ENCODE peak calls at places on chromosomes 16 and 17, in eight cellular contexts. N, F, G, K, U, A, Y and T are unnamed samples.

GRCh38 chr17:82356845-82357355 is 2.1 kb upstream of the TEX19 start:
- DNase-seq in N (no peak), F (no peak), G (no peak), K (no peak), U (no peak), A (no peak), Y (no peak), T (no peak)

GRCh38 chr17:14604920-14605599 is 304.2 kb downstream of the HS3ST3B1 start:
- DNase-seq in N (no peak), F (no peak), G (no peak), K (no peak), U (no peak), A (no peak), Y (no peak), T (no peak)

GRCh38 chr16:11386791-11387546 is 41.7 kb downstream of the RMI2 start:
- DNase-seq in N (no peak), F (peak; percentile 35), G (no peak), K (no peak), U (no peak), A (no peak), Y (no peak), T (no peak)

GRCh38 chr16:17508303-17508702 is 37.5 kb upstream of the XYLT1 start:
- DNase-seq in N (no peak), F (no peak), G (no peak), K (no peak), U (no peak), A (no peak), Y (no peak), T (no peak)

GRCh38 chr16:7303677-7304200 is 28.9 kb upstream of the RBFOX1 start:
- DNase-seq in N (no peak), F (no peak), G (no peak), K (no peak), U (no peak), A (no peak), Y (no peak), T (no peak)

GRCh38 chr17:283911-284675 is 68.5 kb downstream of the RPH3AL start:
- DNase-seq in N (no peak), F (no peak), G (no peak), K (no peak), U (peak; percentile 30), A (peak; percentile 12), Y (no peak), T (no peak)

GRCh38 chr17:6343191-6343590 is 91.7 kb downstream of the AIPL1 start:
- DNase-seq in N (no peak), F (no peak), G (no peak), K (no peak), U (no peak), A (no peak), Y (no peak), T (no peak)

GRCh38 chr17:37062036-37062435 is 113.3 kb downstream of the AATF start:
- DNase-seq in N (no peak), F (no peak), G (no peak), K (no peak), U (no peak), A (no peak), Y (no peak), T (peak; percentile 61)

GRCh38 chr17:82020874-82021727 is 1.6 kb downstream of the CENPX start:
- DNase-seq in N (peak; percentile 62), F (peak; percentile 80), G (peak; percentile 58), K (no peak), U (peak; percentile 81), A (peak; percentile 58), Y (no peak), T (no peak)

GRCh38 chr16:4500283-4500682 is 24.1 kb downstream of the HMOX2 start:
- DNase-seq in N (no peak), F (peak; percentile 89), G (no peak), K (no peak), U (no peak), A (no peak), Y (no peak), T (no peak)

GRCh38 chr17:72826602-72827001 is 265.9 kb downstream of the SLC39A11 start:
- DNase-seq in N (no peak), F (no peak), G (no peak), K (no peak), U (no peak), A (no peak), Y (no peak), T (no peak)
- TF ChIP-seq CTCF in N (no peak), F (no peak), G (no peak), K (no peak), U (no peak), A (no peak), Y (no peak), T (no peak)

GRCh38 chr17:9875441-9875840 is 29.6 kb downstream of the RCVRN start:
- DNase-seq in N (no peak), F (peak; percentile 0), G (no peak), K (no peak), U (no peak), A (no peak), Y (no peak), T (no peak)

GRCh38 chr17:9878791-9879525 is 26.1 kb downstream of the RCVRN start:
- DNase-seq in N (no peak), F (no peak), G (no peak), K (no peak), U (no peak), A (no peak), Y (no peak), T (no peak)

GRCh38 chr17:9878361-9878760 is 26.7 kb downstream of the RCVRN start:
- DNase-seq in N (no peak), F (no peak), G (no peak), K (no peak), U (no peak), A (no peak), Y (no peak), T (no peak)

GRCh38 chr17:9872852-9873251 is 32.2 kb downstream of the RCVRN start:
- DNase-seq in N (no peak), F (no peak), G (no peak), K (no peak), U (no peak), A (no peak), Y (no peak), T (no peak)

GRCh38 chr17:9874722-9875121 is 30.3 kb downstream of the RCVRN start:
- DNase-seq in N (no peak), F (no peak), G (no peak), K (no peak), U (no peak), A (no peak), Y (no peak), T (no peak)
- TF ChIP-seq CTCF in N (no peak), F (no peak), G (no peak), K (no peak), U (no peak), A (no peak), Y (no peak), T (no peak)

GRCh38 chr16:50861926-50862325 is 120.0 kb downstream of the CYLD start:
- DNase-seq in N (no peak), F (peak; percentile 64), G (no peak), K (no peak), U (no peak), A (no peak), Y (no peak), T (no peak)

GRCh38 chr16:50864386-50864785 is 122.5 kb downstream of the CYLD start:
- DNase-seq in N (no peak), F (no peak), G (no peak), K (no peak), U (no peak), A (no peak), Y (no peak), T (no peak)

GRCh38 chr16:50861451-50861850 is 119.6 kb downstream of the CYLD start:
- DNase-seq in N (no peak), F (no peak), G (no peak), K (no peak), U (no peak), A (no peak), Y (no peak), T (no peak)

GRCh38 chr16:50862818-50863672 is 121.2 kb downstream of the CYLD start:
- DNase-seq in N (no peak), F (no peak), G (no peak), K (no peak), U (no peak), A (no peak), Y (no peak), T (no peak)

DNA sequence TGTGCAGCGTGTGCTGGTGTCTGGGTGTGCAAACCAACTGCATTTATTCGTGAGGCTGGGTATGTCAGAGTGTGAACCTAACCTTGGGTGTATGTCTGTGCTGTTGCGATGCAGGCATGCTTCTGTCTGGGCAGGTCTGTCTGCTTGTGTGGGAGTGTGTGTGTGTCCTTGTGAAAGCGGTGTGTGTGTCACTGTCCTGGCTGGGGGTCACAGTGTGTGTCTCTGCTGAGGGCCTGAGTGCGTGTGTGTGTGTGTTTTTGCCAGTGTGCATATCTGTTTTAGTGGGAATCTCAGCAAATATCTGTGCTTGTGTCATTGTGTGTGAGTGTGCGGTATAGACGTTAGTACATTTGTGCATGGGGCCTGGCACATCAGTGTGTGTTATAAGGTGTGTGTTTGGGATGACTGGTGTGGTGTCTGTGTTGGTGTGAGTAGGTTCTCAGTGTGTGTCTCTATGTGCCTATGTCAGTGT is 121.8 kb downstream of the CYLD start:
- DNase-seq in N (no peak), F (no peak), G (no peak), K (no peak), U (no peak), A (no peak), Y (no peak), T (no peak)
- TF ChIP-seq CTCF in N (no peak), F (no peak), G (no peak), K (no peak), U (no peak), A (no peak), Y (no peak), T (no peak)

DNA sequence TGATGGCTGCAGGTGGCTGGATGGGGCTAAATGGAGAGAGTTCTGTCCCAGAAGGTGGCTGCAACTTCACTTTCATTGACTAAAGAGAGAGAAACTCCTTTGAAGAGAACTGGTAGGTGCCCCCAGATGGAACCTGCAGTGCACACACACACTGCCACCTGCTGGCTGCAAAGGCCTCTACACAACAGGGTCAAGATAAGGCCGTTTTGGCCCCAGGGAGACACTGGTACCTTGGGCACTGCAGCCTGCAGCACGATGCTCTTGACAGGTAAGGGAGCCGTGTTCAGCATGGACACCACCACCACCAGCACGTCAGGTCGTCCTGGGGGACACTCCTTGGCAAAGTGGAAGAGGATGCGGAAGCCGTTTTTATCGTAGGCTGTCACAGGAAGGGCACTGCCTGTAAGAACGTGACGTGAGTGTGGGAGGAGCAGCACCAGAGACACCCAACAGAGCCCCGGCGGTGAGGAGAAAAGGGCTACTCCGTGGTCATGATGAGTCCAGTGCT is 22.7 kb downstream of the GGA3 start:
- DNase-seq in N (no peak), F (peak; percentile 64), G (peak; percentile 49), K (no peak), U (no peak), A (peak; percentile 64), Y (peak; percentile 53), T (peak; percentile 80)
- TF ChIP-seq CTCF in N (peak; percentile 76), F (peak; percentile 84), G (peak; percentile 91), K (peak; percentile 75), U (peak; percentile 69), A (peak; percentile 54), Y (no peak), T (peak; percentile 92)

GRCh38 chr17:63039899-63040602 is 74.0 kb downstream of the TANC2 start:
- DNase-seq in N (no peak), F (peak; percentile 69), G (no peak), K (no peak), U (no peak), A (no peak), Y (no peak), T (no peak)
- TF ChIP-seq CTCF in N (no peak), F (no peak), G (no peak), K (no peak), U (no peak), A (no peak), Y (no peak), T (no peak)